ENCODE peak calls at places on chromosomes 11 and 22, in seven cellular contexts. C is mucosa of descending colon, O is left lung, T is HCT116, I is transverse colon, D is heart right ventricle, M is pancreas. N is an unnamed sample.

GRCh38 chr22:39114157-39114511 is 17.1 kb downstream of the APOBEC3H start:
- DNase-seq in O (no peak), I (no peak), C (no peak), M (no peak), T (no peak), D (no peak), N (no peak)

GRCh38 chr11:123429851-123430735 is at the start of gene GRAMD1B:
- DNase-seq in T (no peak), O (peak; percentile 58), M (peak; percentile 57), D (peak; percentile 62), C (peak; percentile 71), I (peak; percentile 53), N (peak; percentile 77)

GRCh38 chr22:24060375-24060788 is 49.3 kb downstream of the CABIN1 start:
- DNase-seq in D (no peak), I (no peak), C (no peak), O (no peak), M (no peak), T (no peak), N (no peak)

GRCh38 chr11:127493330-127493729 is 492.8 kb upstream of the KIRREL3 start:
- DNase-seq in O (no peak), I (no peak), C (no peak), M (no peak), D (no peak), T (no peak), N (no peak)

GRCh38 chr11:119712006-119712405 is 17.0 kb downstream of the NECTIN1 start:
- DNase-seq in D (no peak), I (no peak), M (no peak), C (no peak), O (no peak), T (no peak), N (no peak)

GRCh38 chr11:26696330-26696729 is 25.5 kb downstream of the SLC5A12 start:
- DNase-seq in D (no peak), M (no peak), T (no peak), O (no peak), C (no peak), I (no peak), N (no peak)

GRCh38 chr11:119051440-119052162 is 5.4 kb downstream of the HYOU1 start:
- DNase-seq in T (no peak), C (no peak), D (no peak), O (no peak), M (peak; percentile 48), I (no peak), N (no peak)

GRCh38 chr22:22943521-22944267 is 56.1 kb downstream of the IGLL5 start:
- DNase-seq in M (no peak), D (no peak), T (no peak), O (peak; percentile 19), I (peak; percentile 7), C (no peak), N (peak; percentile 40)

GRCh38 chr11:95338430-95338991 is 107.5 kb upstream of the SESN3 start:
- DNase-seq in M (no peak), T (no peak), O (peak; percentile 72), D (peak; percentile 55), I (peak; percentile 34), C (peak; percentile 34), N (peak; percentile 71)

DNA sequence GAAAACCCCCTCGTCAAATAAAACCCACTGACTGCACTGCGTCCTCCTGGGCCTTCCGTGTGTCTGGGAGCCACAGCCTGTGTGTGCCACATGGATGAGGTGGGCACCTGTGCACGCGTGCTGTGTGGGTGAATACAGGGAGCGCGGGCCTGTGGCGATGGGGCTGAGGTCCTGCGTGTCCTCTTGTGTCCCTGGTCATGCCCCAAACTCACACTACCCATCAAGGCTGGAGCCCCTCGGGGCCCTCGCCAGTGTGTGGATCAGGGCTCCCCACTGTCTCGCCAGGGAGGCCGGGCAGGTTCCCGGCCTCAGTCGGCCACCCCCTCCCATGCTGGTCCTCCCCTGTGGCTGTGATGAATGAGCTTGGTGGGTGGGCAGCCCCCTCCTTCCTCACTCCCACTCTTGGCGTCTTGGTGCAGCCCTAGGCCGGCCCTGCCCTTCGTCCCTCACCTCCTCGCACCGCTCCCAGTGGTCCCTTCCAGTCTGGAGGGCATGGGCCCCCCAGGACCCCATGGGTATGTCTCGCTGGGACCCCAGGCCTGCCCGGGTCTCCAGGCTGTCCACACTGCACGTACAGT is 712 bp upstream of the CD151 start:
- DNase-seq in M (peak; percentile 86), T (no peak), O (no peak), D (no peak), I (no peak), C (no peak), N (no peak)
- H3K4me3 ChIP-seq in M (peak overlapping the region; percentile 83), T (peak overlapping the region; percentile 74), O (peak overlapping the region; percentile 86), D (peak overlapping the region; percentile 68), I (peak overlapping the region; percentile 86), C (no peak overlapping the region), N (peak overlapping the region; percentile 52)

GRCh38 chr22:49199224-49199623 is 628.4 kb downstream of the BRD1 start:
- DNase-seq in C (no peak), I (no peak), M (peak; percentile 18), O (peak; percentile 16), D (no peak), T (no peak), N (peak; percentile 34)

GRCh38 chr22:49202226-49202625 is 625.4 kb downstream of the BRD1 start:
- DNase-seq in C (no peak), M (peak; percentile 18), T (no peak), I (no peak), O (no peak), D (no peak), N (peak; percentile 44)

GRCh38 chr22:49203091-49203862 is 624.4 kb downstream of the BRD1 start:
- DNase-seq in C (no peak), O (peak; percentile 27), M (peak; percentile 28), T (no peak), I (no peak), D (no peak), N (peak; percentile 53)

GRCh38 chr22:49198705-49199084 is 629.0 kb downstream of the BRD1 start:
- DNase-seq in I (no peak), C (no peak), D (no peak), M (peak; percentile 22), T (no peak), O (peak; percentile 7), N (peak; percentile 34)

DNA sequence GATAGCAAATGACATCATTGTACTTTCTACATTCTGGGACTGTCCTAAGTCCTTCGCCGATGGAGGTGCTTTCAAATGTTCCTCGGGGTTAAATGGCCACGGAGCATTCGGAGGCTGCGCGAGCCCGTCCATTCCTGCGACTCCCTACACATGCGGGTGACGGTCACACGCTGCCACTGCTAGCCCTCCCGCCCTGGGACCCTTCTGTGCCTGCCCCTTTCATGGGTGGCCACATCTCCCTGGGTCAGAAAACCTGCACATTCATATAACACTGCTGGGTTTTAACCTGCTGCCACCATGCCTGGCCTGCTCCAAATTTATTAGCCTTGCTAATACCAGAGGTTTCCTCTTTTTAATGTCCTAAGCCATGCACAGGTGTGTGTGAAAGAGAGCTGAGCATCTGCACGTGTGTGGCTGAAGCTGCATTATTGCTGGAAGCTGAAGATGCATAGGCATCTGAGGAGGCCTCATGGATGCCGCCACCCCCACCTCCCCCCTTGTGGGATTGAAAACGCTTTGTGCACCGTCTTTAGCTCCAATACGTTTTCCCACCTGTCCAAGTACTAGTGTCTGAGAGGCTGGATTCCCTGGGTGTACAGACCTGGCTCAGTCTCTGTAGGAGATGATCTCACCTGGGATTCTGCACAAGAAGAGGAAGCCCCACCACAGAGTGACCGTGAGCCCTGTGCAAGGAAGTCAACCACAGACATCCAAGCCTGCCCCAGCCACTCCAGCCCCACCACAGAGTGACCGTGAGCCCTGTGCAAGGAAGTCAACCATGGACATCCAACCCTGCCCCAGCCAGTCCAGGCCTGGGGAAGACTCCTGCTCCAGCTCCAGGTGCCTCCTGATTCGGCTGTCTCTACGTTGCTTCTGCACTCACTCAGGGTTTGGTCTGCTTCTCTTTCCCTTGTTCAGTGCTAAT is 626.4 kb downstream of the BRD1 start:
- DNase-seq in I (no peak), D (no peak), O (peak; percentile 22), T (no peak), M (peak; percentile 24), C (no peak), N (peak; percentile 32)
- H3K9me3 ChIP-seq in I (no peaks in the 10 kb centered on the region), D (no peaks in the 10 kb centered on the region), O (no peaks in the 10 kb centered on the region), T (no peaks in the 10 kb centered on the region), M (no peaks in the 10 kb centered on the region), C (no peaks in the 10 kb centered on the region), N (no peaks in the 10 kb centered on the region)

DNA sequence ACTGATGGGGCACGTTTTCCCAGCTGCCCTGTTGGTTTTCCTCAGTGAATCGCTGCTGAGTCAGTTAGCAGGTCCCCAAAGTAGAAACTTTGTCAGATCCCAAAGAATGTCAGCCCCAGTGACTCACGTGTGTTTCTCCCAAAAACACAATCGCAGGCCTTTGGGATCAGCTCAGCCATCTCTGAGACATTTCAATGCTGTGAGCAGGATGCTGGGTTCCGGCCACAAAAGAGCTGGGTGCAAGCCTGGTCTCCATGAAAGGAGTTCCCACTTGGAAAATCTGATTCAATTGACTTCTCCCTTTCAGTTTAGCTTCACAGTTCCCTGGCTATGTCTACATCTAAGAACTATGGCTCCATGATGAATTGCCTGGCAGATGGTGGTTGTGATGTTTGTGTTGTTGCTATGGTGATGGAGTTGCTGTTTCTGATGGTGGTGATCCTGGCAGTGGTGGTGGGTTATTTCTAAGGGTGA is 28.0 kb downstream of the MYEOV start:
- DNase-seq in C (no peak), I (no peak), T (no peak), O (no peak), D (no peak), M (no peak), N (peak; percentile 27)
- H3K4me3 ChIP-seq in C (no peak overlapping the region), I (no peak overlapping the region), T (no peak overlapping the region), O (no peak overlapping the region), D (no peak overlapping the region), M (no peak overlapping the region), N (no peak overlapping the region)

DNA sequence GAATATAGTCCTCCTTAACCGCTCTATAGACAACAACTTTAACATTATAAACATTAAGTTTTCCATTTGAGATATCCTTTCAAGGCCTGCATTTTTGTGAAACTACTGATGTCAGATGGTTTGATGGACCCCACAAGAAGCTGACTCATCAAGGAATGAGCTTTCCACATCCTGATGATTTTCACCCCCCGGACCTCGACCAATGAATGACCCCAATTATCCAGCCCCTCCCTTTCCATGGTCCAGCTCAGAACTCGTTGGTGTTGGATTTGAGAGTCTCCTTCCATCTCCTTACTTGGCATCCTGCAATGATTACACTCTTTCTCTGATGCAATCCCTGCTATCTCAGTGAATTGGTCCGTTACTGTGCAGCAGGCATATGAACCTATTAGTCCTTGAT is 31.9 kb upstream of the GUCY1A2 start:
- DNase-seq in D (no peak), O (no peak), C (no peak), M (no peak), T (no peak), I (no peak), N (no peak)
- H3K9me3 ChIP-seq in D (no peaks in the 10 kb centered on the region), O (peaks cover 38% of the 10 kb centered on the region), C (peaks cover 29% of the 10 kb centered on the region), M (no peaks in the 10 kb centered on the region), T (peaks cover 4% of the 10 kb centered on the region), I (no peaks in the 10 kb centered on the region), N (no peaks in the 10 kb centered on the region)

GRCh38 chr11:77081976-77082836 is 15.4 kb downstream of the CAPN5 start:
- DNase-seq in O (peak; percentile 29), I (peak; percentile 20), C (peak; percentile 54), M (peak; percentile 36), D (no peak), T (no peak), N (peak; percentile 59)
- H3K4me3 ChIP-seq in O (no peak overlapping the region), I (no peak overlapping the region), C (no peak overlapping the region), M (no peak overlapping the region), D (peak overlapping the region; percentile 3), T (no peak overlapping the region), N (no peak overlapping the region)

GRCh38 chr22:48600681-48601080 is 1227.0 kb downstream of the BRD1 start:
- DNase-seq in D (no peak), I (no peak), T (no peak), O (no peak), M (no peak), C (no peak), N (no peak)
- H3K9me3 ChIP-seq in D (no peaks in the 10 kb centered on the region), I (no peaks in the 10 kb centered on the region), T (peaks cover 5% of the 10 kb centered on the region), O (peaks cover 9% of the 10 kb centered on the region), M (no peaks in the 10 kb centered on the region), C (peaks cover 4% of the 10 kb centered on the region), N (no peaks in the 10 kb centered on the region)